ENCODE peak calls at places on chromosomes 11 and 22, in seven cellular contexts. F, T, P, R, H, A and N are unnamed samples.

GRCh38 chr11:12822623-12823022 is 148.4 kb downstream of the TEAD1 start:
- DNase-seq in F (no peak), T (no peak), P (no peak), R (no peak), H (no peak), A (no peak), N (peak)

GRCh38 chr22:23683545-23683944 is 7.3 kb upstream of the RGL4 start:
- DNase-seq in F (no peak), T (no peak), P (no peak), R (no peak), H (no peak), A (no peak), N (no peak)

GRCh38 chr11:131488208-131488607 is 117.8 kb downstream of the NTM start:
- DNase-seq in F (no peak), T (no peak), P (no peak), R (no peak), H (peak), A (no peak), N (no peak)

GRCh38 chr22:37156686-37157435 is 7.1 kb upstream of the IL2RB start:
- DNase-seq in F (no peak), T (no peak), P (no peak), R (no peak), H (no peak), A (no peak), N (no peak)

GRCh38 chr11:102410382-102410784 is 42.2 kb downstream of the TMEM123 start:
- DNase-seq in F (peak), T (no peak), P (no peak), R (no peak), H (no peak), A (peak), N (peak)

GRCh38 chr22:44442186-44442465 is 55.9 kb downstream of the RTL6 start:
- DNase-seq in F (no peak), T (no peak), P (no peak), R (no peak), H (no peak), A (no peak), N (no peak)

GRCh38 chr11:47248304-47248663 is 330 bp downstream of the ACP2 start:
- DNase-seq in F (peak), T (no peak), P (no peak), R (no peak), H (no peak), A (no peak), N (no peak)

GRCh38 chr11:70700871-70701270 is 302.5 kb downstream of the CTTN start:
- DNase-seq in F (no peak), T (no peak), P (no peak), R (no peak), H (no peak), A (no peak), N (no peak)

GRCh38 chr11:86198156-86198555 is 46.4 kb upstream of the EED start:
- DNase-seq in F (no peak), T (no peak), P (no peak), R (no peak), H (no peak), A (no peak), N (no peak)

GRCh38 chr11:93933230-93933629 is 82.8 kb upstream of the VSTM5 start:
- DNase-seq in F (no peak), T (no peak), P (no peak), R (no peak), H (no peak), A (no peak), N (no peak)

GRCh38 chr11:119175493-119176077 is 7.1 kb downstream of the NLRX1 start:
- DNase-seq in F (no peak), T (no peak), P (no peak), R (no peak), H (no peak), A (no peak), N (peak)

GRCh38 chr22:38314992-38315800 is 2.0 kb downstream of the CSNK1E start:
- DNase-seq in F (no peak), T (no peak), P (no peak), R (no peak), H (peak), A (peak), N (no peak)

GRCh38 chr22:39351689-39352214 is 2.0 kb downstream of the SYNGR1 start:
- DNase-seq in F (peak), T (no peak), P (peak), R (no peak), H (no peak), A (no peak), N (peak)

GRCh38 chr11:19241260-19242183 is 777 bp upstream of the E2F8 start:
- DNase-seq in F (no peak), T (peak), P (peak), R (peak), H (no peak), A (no peak), N (peak)

GRCh38 chr11:119786431-119787073 is 57.6 kb upstream of the NECTIN1 start:
- DNase-seq in F (no peak), T (no peak), P (peak), R (no peak), H (no peak), A (no peak), N (no peak)

GRCh38 chr22:28243539-28243938 is 324.5 kb upstream of the PITPNB start:
- DNase-seq in F (no peak), T (no peak), P (no peak), R (no peak), H (no peak), A (peak), N (no peak)

GRCh38 chr22:33884829-33885228 is 35.4 kb downstream of the LARGE1 start:
- DNase-seq in F (no peak), T (no peak), P (no peak), R (no peak), H (no peak), A (no peak), N (no peak)

GRCh38 chr11:34680918-34681554 is 60.1 kb downstream of the EHF start:
- DNase-seq in F (peak), T (no peak), P (no peak), R (no peak), H (no peak), A (peak), N (no peak)

GRCh38 chr22:46087816-46088277 is 62.5 kb upstream of the PPARA start:
- DNase-seq in F (peak), T (no peak), P (peak), R (no peak), H (peak), A (peak), N (peak)

GRCh38 chr11:46381046-46381835 is at the start of gene MDK:
- DNase-seq in F (no peak), T (no peak), P (peak), R (no peak), H (no peak), A (no peak), N (peak)